ENCODE peak calls at places on chromosomes 13 and 19, in seven cellular contexts. One of them, this sample, is unnamed.

GRCh38 chr13:109687559-109688448 is 98.6 kb downstream of the IRS2 start:
- DNase-seq in neural progenitor cell: peak; percentile 63
- DNase-seq in foreskin fibroblast: no peak
- DNase-seq in spleen: no peak
- DNase-seq in osteocyte: no peak
- DNase-seq in CD4-positive, alpha-beta T cell: no peak
- DNase-seq in Calu3: no peak
- DNase-seq in this sample: no peak

GRCh38 chr19:51372649-51373504 is at the start of gene NKG7:
- DNase-seq in osteocyte: no peak
- DNase-seq in spleen: peak; percentile 80
- DNase-seq in neural progenitor cell: no peak
- DNase-seq in CD4-positive, alpha-beta T cell: peak; percentile 43
- DNase-seq in foreskin fibroblast: no peak
- DNase-seq in Calu3: no peak
- DNase-seq in this sample: peak; percentile 66

GRCh38 chr19:39839678-39840327 is 5.8 kb upstream of the DYRK1B start:
- DNase-seq in Calu3: no peak
- DNase-seq in osteocyte: no peak
- DNase-seq in foreskin fibroblast: no peak
- DNase-seq in CD4-positive, alpha-beta T cell: no peak
- DNase-seq in spleen: no peak
- DNase-seq in neural progenitor cell: no peak
- DNase-seq in this sample: no peak

GRCh38 chr13:78598933-78599332 is 4.4 kb downstream of the POU4F1 start:
- DNase-seq in Calu3: no peak
- DNase-seq in CD4-positive, alpha-beta T cell: no peak
- DNase-seq in osteocyte: no peak
- DNase-seq in foreskin fibroblast: no peak
- DNase-seq in spleen: no peak
- DNase-seq in neural progenitor cell: no peak
- DNase-seq in this sample: no peak

GRCh38 chr19:49884109-49884508 is 6.6 kb downstream of the TBC1D17 start:
- DNase-seq in osteocyte: no peak
- DNase-seq in foreskin fibroblast: no peak
- DNase-seq in CD4-positive, alpha-beta T cell: no peak
- DNase-seq in Calu3: no peak
- DNase-seq in spleen: peak; percentile 75
- DNase-seq in neural progenitor cell: no peak
- DNase-seq in this sample: no peak

GRCh38 chr13:89214115-89214514 is 1542.9 kb downstream of the SLITRK5 start:
- DNase-seq in spleen: no peak
- DNase-seq in osteocyte: no peak
- DNase-seq in Calu3: no peak
- DNase-seq in foreskin fibroblast: no peak
- DNase-seq in CD4-positive, alpha-beta T cell: no peak
- DNase-seq in neural progenitor cell: no peak
- DNase-seq in this sample: no peak

GRCh38 chr13:113775451-113776145 is 16.6 kb downstream of the TMEM255B start:
- DNase-seq in foreskin fibroblast: no peak
- DNase-seq in osteocyte: no peak
- DNase-seq in neural progenitor cell: no peak
- DNase-seq in CD4-positive, alpha-beta T cell: no peak
- DNase-seq in Calu3: no peak
- DNase-seq in spleen: peak; percentile 55
- DNase-seq in this sample: no peak

GRCh38 chr13:110254151-110254679 is 52.7 kb downstream of the COL4A1 start:
- DNase-seq in Calu3: no peak
- DNase-seq in CD4-positive, alpha-beta T cell: no peak
- DNase-seq in foreskin fibroblast: no peak
- DNase-seq in neural progenitor cell: no peak
- DNase-seq in osteocyte: peak; percentile 46
- DNase-seq in spleen: no peak
- DNase-seq in this sample: no peak

GRCh38 chr13:24178847-24179845 is 18.6 kb downstream of the SPATA13 start:
- DNase-seq in CD4-positive, alpha-beta T cell: no peak
- DNase-seq in neural progenitor cell: no peak
- DNase-seq in Calu3: no peak
- DNase-seq in osteocyte: no peak
- DNase-seq in foreskin fibroblast: peak; percentile 43
- DNase-seq in spleen: no peak
- DNase-seq in this sample: no peak

GRCh38 chr13:107124129-107124718 is 556.3 kb upstream of the ARGLU1 start:
- DNase-seq in neural progenitor cell: peak; percentile 31
- DNase-seq in CD4-positive, alpha-beta T cell: no peak
- DNase-seq in Calu3: no peak
- DNase-seq in spleen: no peak
- DNase-seq in osteocyte: no peak
- DNase-seq in foreskin fibroblast: no peak
- DNase-seq in this sample: no peak

GRCh38 chr13:73576291-73576690 is 517.5 kb downstream of the KLF5 start:
- DNase-seq in osteocyte: no peak
- DNase-seq in foreskin fibroblast: no peak
- DNase-seq in Calu3: no peak
- DNase-seq in neural progenitor cell: no peak
- DNase-seq in spleen: no peak
- DNase-seq in CD4-positive, alpha-beta T cell: no peak
- DNase-seq in this sample: no peak

GRCh38 chr19:6890938-6891337 is 3.6 kb downstream of the ADGRE1 start:
- DNase-seq in Calu3: no peak
- DNase-seq in CD4-positive, alpha-beta T cell: peak; percentile 39
- DNase-seq in neural progenitor cell: no peak
- DNase-seq in osteocyte: no peak
- DNase-seq in spleen: no peak
- DNase-seq in foreskin fibroblast: no peak
- DNase-seq in this sample: no peak

GRCh38 chr13:114079601-114080536 is 52.6 kb downstream of the RASA3 start:
- DNase-seq in foreskin fibroblast: no peak
- DNase-seq in spleen: peak; percentile 75
- DNase-seq in neural progenitor cell: no peak
- DNase-seq in CD4-positive, alpha-beta T cell: no peak
- DNase-seq in Calu3: no peak
- DNase-seq in osteocyte: no peak
- DNase-seq in this sample: no peak

GRCh38 chr19:37007587-37008220 is 70.5 kb upstream of the ZNF420 start:
- DNase-seq in foreskin fibroblast: peak; percentile 2
- DNase-seq in osteocyte: no peak
- DNase-seq in Calu3: no peak
- DNase-seq in spleen: peak; percentile 81
- DNase-seq in neural progenitor cell: no peak
- DNase-seq in CD4-positive, alpha-beta T cell: peak; percentile 36
- DNase-seq in this sample: no peak

GRCh38 chr13:103140001-103140671 is 73.9 kb upstream of the SLC10A2 start:
- DNase-seq in CD4-positive, alpha-beta T cell: no peak
- DNase-seq in spleen: no peak
- DNase-seq in foreskin fibroblast: no peak
- DNase-seq in osteocyte: no peak
- DNase-seq in Calu3: peak; percentile 1
- DNase-seq in neural progenitor cell: peak; percentile 46
- DNase-seq in this sample: peak; percentile 52

GRCh38 chr19:40513741-40514315 is 47.0 kb downstream of the SPTBN4 start:
- DNase-seq in spleen: no peak
- DNase-seq in foreskin fibroblast: no peak
- DNase-seq in Calu3: no peak
- DNase-seq in osteocyte: no peak
- DNase-seq in CD4-positive, alpha-beta T cell: no peak
- DNase-seq in neural progenitor cell: no peak
- DNase-seq in this sample: no peak

GRCh38 chr13:43273362-43273761 is 250.0 kb downstream of the DNAJC15 start:
- DNase-seq in osteocyte: no peak
- DNase-seq in foreskin fibroblast: peak; percentile 42
- DNase-seq in CD4-positive, alpha-beta T cell: no peak
- DNase-seq in Calu3: no peak
- DNase-seq in neural progenitor cell: no peak
- DNase-seq in spleen: no peak
- DNase-seq in this sample: no peak

GRCh38 chr13:113938716-113939115 is 35.2 kb downstream of the C13orf46 start:
- DNase-seq in neural progenitor cell: no peak
- DNase-seq in CD4-positive, alpha-beta T cell: no peak
- DNase-seq in spleen: no peak
- DNase-seq in foreskin fibroblast: no peak
- DNase-seq in osteocyte: no peak
- DNase-seq in Calu3: no peak
- DNase-seq in this sample: no peak

GRCh38 chr13:44573071-44573470 is 3.1 kb downstream of the TSC22D1 start:
- DNase-seq in osteocyte: peak; percentile 30
- DNase-seq in CD4-positive, alpha-beta T cell: no peak
- DNase-seq in foreskin fibroblast: no peak
- DNase-seq in spleen: no peak
- DNase-seq in neural progenitor cell: peak; percentile 60
- DNase-seq in Calu3: no peak
- DNase-seq in this sample: no peak

GRCh38 chr13:44574466-44574855 is 1.7 kb downstream of the TSC22D1 start:
- DNase-seq in Calu3: no peak
- DNase-seq in CD4-positive, alpha-beta T cell: no peak
- DNase-seq in foreskin fibroblast: no peak
- DNase-seq in neural progenitor cell: peak; percentile 15
- DNase-seq in spleen: no peak
- DNase-seq in osteocyte: no peak
- DNase-seq in this sample: no peak

GRCh38 chr13:44575741-44576395 is at the start of gene TSC22D1:
- DNase-seq in osteocyte: peak; percentile 83
- DNase-seq in spleen: peak; percentile 89
- DNase-seq in CD4-positive, alpha-beta T cell: peak; percentile 61
- DNase-seq in foreskin fibroblast: peak; percentile 47
- DNase-seq in neural progenitor cell: peak; percentile 66
- DNase-seq in Calu3: peak; percentile 25
- DNase-seq in this sample: peak; percentile 42

GRCh38 chr13:44575035-44575434 is 1.1 kb downstream of the TSC22D1 start:
- DNase-seq in neural progenitor cell: no peak
- DNase-seq in spleen: no peak
- DNase-seq in osteocyte: no peak
- DNase-seq in CD4-positive, alpha-beta T cell: no peak
- DNase-seq in Calu3: no peak
- DNase-seq in foreskin fibroblast: no peak
- DNase-seq in this sample: no peak

GRCh38 chr13:44573790-44574465 is 2.2 kb downstream of the TSC22D1 start:
- DNase-seq in neural progenitor cell: peak; percentile 60
- DNase-seq in spleen: no peak
- DNase-seq in foreskin fibroblast: peak; percentile 39
- DNase-seq in Calu3: peak; percentile 11
- DNase-seq in CD4-positive, alpha-beta T cell: no peak
- DNase-seq in osteocyte: peak; percentile 49
- DNase-seq in this sample: peak; percentile 25
- TF ChIP-seq CTCF in neural progenitor cell: peak; percentile 51
- TF ChIP-seq CTCF in spleen: peak; percentile 11
- TF ChIP-seq CTCF in foreskin fibroblast: peak; percentile 40
- TF ChIP-seq CTCF in Calu3: no peak
- TF ChIP-seq CTCF in CD4-positive, alpha-beta T cell: no peak
- TF ChIP-seq CTCF in osteocyte: peak; percentile 41
- TF ChIP-seq CTCF in this sample: peak; percentile 15

DNA sequence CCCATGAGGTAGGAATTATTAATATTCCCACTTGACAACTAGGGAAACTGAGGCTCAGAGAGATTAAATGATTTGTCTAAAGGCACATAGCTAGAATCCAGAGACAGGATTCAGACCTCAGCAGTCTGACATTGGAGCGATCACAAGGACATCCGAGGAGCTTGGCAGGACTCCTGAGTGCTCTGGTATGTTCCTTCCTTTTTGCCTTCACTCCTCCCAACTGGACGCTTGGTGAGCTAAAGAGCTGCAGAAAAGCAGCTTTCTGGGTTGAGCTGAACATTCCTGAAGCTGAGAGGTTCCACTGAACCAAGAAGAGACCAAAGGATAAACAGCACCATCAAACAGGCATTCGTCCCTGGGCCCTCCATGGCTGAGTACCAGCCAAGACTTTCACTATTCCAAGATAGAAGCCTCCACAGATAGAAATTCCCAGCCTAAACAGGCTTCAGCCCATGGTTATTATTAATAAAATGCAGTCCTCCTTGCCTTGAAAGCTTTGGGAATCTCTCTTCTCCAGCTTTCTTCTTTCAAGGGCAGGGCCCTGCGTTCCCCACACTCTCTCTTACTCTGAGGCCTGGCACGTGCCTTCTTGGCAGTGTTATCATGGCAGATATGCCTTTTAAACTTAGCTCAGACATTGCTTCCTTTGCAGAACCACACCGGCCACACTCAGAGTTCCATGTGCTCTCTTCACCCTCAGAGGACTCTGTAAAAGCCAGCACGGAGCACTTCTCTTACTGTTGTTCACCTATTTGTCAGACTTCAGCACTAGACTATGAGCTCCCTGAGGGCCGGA is 97.1 kb downstream of the CYSLTR2 start:
- DNase-seq in CD4-positive, alpha-beta T cell: no peak
- DNase-seq in osteocyte: no peak
- DNase-seq in spleen: no peak
- DNase-seq in foreskin fibroblast: peak; percentile 56
- DNase-seq in neural progenitor cell: no peak
- DNase-seq in Calu3: no peak
- DNase-seq in this sample: no peak
- TF ChIP-seq CTCF in CD4-positive, alpha-beta T cell: no peak
- TF ChIP-seq CTCF in osteocyte: no peak
- TF ChIP-seq CTCF in spleen: no peak
- TF ChIP-seq CTCF in foreskin fibroblast: no peak
- TF ChIP-seq CTCF in neural progenitor cell: no peak
- TF ChIP-seq CTCF in Calu3: no peak
- TF ChIP-seq CTCF in this sample: no peak

DNA sequence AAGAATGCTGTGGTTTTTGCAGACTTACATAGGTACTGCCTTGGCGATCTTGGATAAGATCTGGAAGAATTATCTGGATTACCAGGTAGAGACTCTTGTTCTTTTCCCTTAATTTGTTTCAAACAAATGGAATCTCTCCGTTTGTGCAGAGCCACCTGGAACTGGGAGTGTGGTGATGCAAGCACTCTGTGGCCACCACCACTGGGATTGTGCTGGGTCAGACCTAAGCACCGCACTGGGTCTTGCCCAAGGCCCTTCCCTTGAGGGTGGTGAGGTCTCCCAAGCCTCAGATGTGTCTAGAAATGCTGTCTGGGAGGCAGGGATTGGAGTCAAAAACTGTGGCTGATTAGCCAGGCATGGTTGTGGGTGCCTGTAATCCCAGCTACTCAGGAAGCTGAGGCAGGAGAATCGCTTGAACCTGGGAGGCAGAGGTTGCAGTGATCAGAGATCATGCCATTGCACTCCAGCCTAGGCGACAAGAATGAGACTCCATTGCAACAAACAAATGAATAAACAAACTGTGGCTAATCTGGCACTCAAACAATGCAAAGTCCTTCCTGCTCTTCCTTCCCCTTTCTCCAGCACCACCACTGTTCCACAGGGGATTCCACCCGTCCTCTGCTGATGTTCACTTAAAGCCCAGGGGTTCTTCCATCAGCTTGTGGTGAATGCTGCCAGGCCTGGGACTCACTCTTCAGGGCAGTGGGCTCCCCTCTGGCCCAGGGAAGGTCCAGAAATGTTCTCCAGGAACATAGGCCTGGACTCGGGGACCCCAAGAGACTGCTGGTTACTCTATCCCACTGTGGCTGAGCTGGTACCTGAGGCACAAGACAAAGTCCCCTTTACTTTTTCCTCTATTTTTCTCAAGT is 10.8 kb upstream of the CEACAM1 start:
- DNase-seq in CD4-positive, alpha-beta T cell: no peak
- DNase-seq in foreskin fibroblast: no peak
- DNase-seq in spleen: no peak
- DNase-seq in neural progenitor cell: no peak
- DNase-seq in osteocyte: peak; percentile 66
- DNase-seq in Calu3: no peak
- DNase-seq in this sample: no peak
- TF ChIP-seq CTCF in CD4-positive, alpha-beta T cell: no peak
- TF ChIP-seq CTCF in foreskin fibroblast: no peak
- TF ChIP-seq CTCF in spleen: no peak
- TF ChIP-seq CTCF in neural progenitor cell: no peak
- TF ChIP-seq CTCF in osteocyte: no peak
- TF ChIP-seq CTCF in Calu3: no peak
- TF ChIP-seq CTCF in this sample: no peak

GRCh38 chr19:1768248-1768647 is 14.9 kb downstream of the ONECUT3 start:
- DNase-seq in osteocyte: no peak
- DNase-seq in Calu3: no peak
- DNase-seq in foreskin fibroblast: no peak
- DNase-seq in spleen: no peak
- DNase-seq in CD4-positive, alpha-beta T cell: no peak
- DNase-seq in neural progenitor cell: peak; percentile 75
- DNase-seq in this sample: no peak
- TF ChIP-seq CTCF in osteocyte: no peak
- TF ChIP-seq CTCF in Calu3: no peak
- TF ChIP-seq CTCF in foreskin fibroblast: peak; percentile 22
- TF ChIP-seq CTCF in spleen: no peak
- TF ChIP-seq CTCF in CD4-positive, alpha-beta T cell: no peak
- TF ChIP-seq CTCF in neural progenitor cell: peak; percentile 53
- TF ChIP-seq CTCF in this sample: no peak

This sample was measured in GM10248.